ENCODE peak calls at places on chromosomes 5 and 9, in six cellular contexts. A, W, L, R, J and K are unnamed samples. For H3K4me1, the result is how much of the 10 kb centered on the place peaks cover.

GRCh38 chr5:150762216-150762615 is 3.4 kb upstream of the DCTN4 start:
- DNase-seq in A (no peak), R (no peak), L (no peak), W (peak), J (no peak), K (no peak)

GRCh38 chr5:135020111-135020895 is 13.7 kb downstream of the PITX1 start:
- DNase-seq in J (no peak), A (no peak), L (no peak), R (no peak), W (peak), K (no peak)

GRCh38 chr5:65355301-65355700 is 126.4 kb downstream of the ADAMTS6 start:
- DNase-seq in L (no peak), W (no peak), J (no peak), R (no peak), A (no peak), K (no peak)

GRCh38 chr9:114275246-114275994 is 47.5 kb upstream of the ORM1 start:
- DNase-seq in J (peak), A (no peak), L (no peak), R (no peak), W (peak), K (no peak)

GRCh38 chr9:99073347-99073746 is 31.6 kb upstream of the TGFBR1 start:
- DNase-seq in J (no peak), W (no peak), L (no peak), R (no peak), A (no peak), K (no peak)

GRCh38 chr9:99351647-99352046 is 129.6 kb downstream of the SEC61B start:
- DNase-seq in L (no peak), W (no peak), J (no peak), R (peak), A (no peak), K (no peak)

GRCh38 chr9:109251080-109251775 is 69.6 kb downstream of the EPB41L4B start:
- DNase-seq in J (peak), R (no peak), A (peak), L (no peak), W (no peak), K (peak)

GRCh38 chr9:36995927-36996471 is 38.1 kb downstream of the PAX5 start:
- DNase-seq in R (peak), L (peak), A (peak), J (no peak), W (peak), K (peak)

GRCh38 chr9:90344013-90344412 is 298.6 kb downstream of the DIRAS2 start:
- DNase-seq in L (no peak), A (peak), J (no peak), R (no peak), W (no peak), K (peak)

GRCh38 chr5:168883253-168883880 is 304.2 kb upstream of the PANK3 start:
- DNase-seq in A (no peak), J (no peak), L (no peak), R (peak), W (no peak), K (no peak)

GRCh38 chr9:101458955-101459631 is 23.5 kb upstream of the ALDOB start:
- DNase-seq in L (peak), R (peak), W (no peak), A (peak), J (peak), K (peak)

GRCh38 chr5:116881921-116882531 is 307.4 kb upstream of the SEMA6A start:
- DNase-seq in L (no peak), W (no peak), J (no peak), A (no peak), R (no peak), K (no peak)

GRCh38 chr9:24333629-24334028 is 212.1 kb downstream of the IZUMO3 start:
- DNase-seq in R (peak), L (no peak), A (no peak), J (no peak), W (no peak), K (no peak)

GRCh38 chr5:113091622-113092021 is 115.0 kb downstream of the DCP2 start:
- DNase-seq in A (no peak), R (no peak), L (no peak), J (peak), W (no peak), K (no peak)

GRCh38 chr5:138975098-138975847 is 100.1 kb upstream of the LRRTM2 start:
- DNase-seq in J (peak), L (no peak), R (no peak), A (peak), W (peak), K (peak)

GRCh38 chr9:69035438-69036316 is at the start of gene FXN:
- DNase-seq in W (peak), J (peak), A (peak), R (peak), L (peak), K (peak)

GRCh38 chr9:136157477-136158265 is 39.0 kb upstream of the TMEM250 start:
- DNase-seq in W (no peak), L (no peak), A (no peak), J (no peak), R (no peak), K (no peak)

GRCh38 chr9:78871452-78872331 is 574.8 kb downstream of the PSAT1 start:
- DNase-seq in L (no peak), R (no peak), J (no peak), A (peak), W (no peak), K (peak)

GRCh38 chr5:24045034-24045433 is 537.6 kb downstream of the PRDM9 start:
- DNase-seq in L (no peak), W (no peak), A (no peak), R (no peak), J (no peak), K (no peak)

GRCh38 chr5:175542232-175542965 is 64.0 kb downstream of the SFXN1 start:
- DNase-seq in A (no peak), W (no peak), J (no peak), L (no peak), R (no peak), K (no peak)

GRCh38 chr5:172403191-172403794 is 51.0 kb downstream of the SH3PXD2B start:
- DNase-seq in W (peak), A (peak), J (peak), L (no peak), R (peak), K (no peak)

GRCh38 chr9:6788175-6789016 is 30.6 kb downstream of the KDM4C start:
- DNase-seq in W (no peak), R (no peak), J (no peak), A (peak), L (no peak), K (peak)

GRCh38 chr9:92747459-92748232 is 17.0 kb downstream of the BICD2 start:
- DNase-seq in J (peak), R (no peak), W (no peak), A (peak), L (no peak), K (peak)

GRCh38 chr5:140293091-140293996 is 9.6 kb downstream of the PFDN1 start:
- DNase-seq in W (no peak), A (peak), R (no peak), J (no peak), L (no peak), K (peak)
- H3K4me1 ChIP-seq in W (half or more), A (under half), R (under half), J (under half), L (under half), K (half or more)

GRCh38 chr9:87149794-87150193 is 202.5 kb upstream of the GAS1 start:
- DNase-seq in R (no peak), J (no peak), L (no peak), W (no peak), A (no peak), K (peak)

GRCh38 chr9:87152206-87152605 is 204.9 kb upstream of the GAS1 start:
- DNase-seq in J (no peak), R (no peak), W (no peak), A (peak), L (no peak), K (no peak)

GRCh38 chr9:87148391-87149237 is 201.3 kb upstream of the GAS1 start:
- DNase-seq in A (peak), L (no peak), R (peak), J (peak), W (peak), K (peak)

GRCh38 chr9:87147803-87148202 is 200.5 kb upstream of the GAS1 start:
- DNase-seq in W (peak), A (no peak), R (no peak), L (no peak), J (no peak), K (no peak)
- H3K4me3 ChIP-seq in W (peak), A (no peak), R (peak), L (no peak), J (no peak), K (peak)

GRCh38 chr5:10233505-10233904 is 16.2 kb downstream of the ATPSCKMT start:
- DNase-seq in W (no peak), J (no peak), L (no peak), R (peak), A (peak), K (peak)
- H3K4me1 ChIP-seq in W (under half), J (under half), L (under half), R (under half), A (under half), K (under half)

DNA sequence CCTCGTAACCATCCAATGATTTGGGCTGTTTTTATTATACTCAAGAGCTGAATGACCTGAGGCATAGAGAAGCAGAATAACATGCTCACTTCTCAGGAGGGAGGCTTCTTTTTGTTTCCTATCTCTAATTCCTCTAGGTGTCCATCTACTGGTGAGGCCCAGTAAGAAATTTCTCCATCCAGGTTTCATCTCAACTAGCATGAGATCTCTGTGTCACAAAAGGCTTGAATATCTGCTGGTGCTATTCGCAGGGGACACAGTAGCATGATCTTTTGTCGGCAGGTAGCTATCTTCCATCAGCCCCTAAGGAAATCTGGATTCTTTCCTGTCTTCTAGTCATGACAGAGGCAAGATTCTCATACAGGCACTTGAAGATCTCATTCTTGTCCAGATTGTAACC is 8.9 kb downstream of the IFNE start:
- DNase-seq in A (no peak), J (no peak), L (no peak), R (peak), W (no peak), K (no peak)
- H3K4me3 ChIP-seq in A (no peak), J (no peak), L (no peak), R (no peak), W (no peak), K (no peak)

DNA sequence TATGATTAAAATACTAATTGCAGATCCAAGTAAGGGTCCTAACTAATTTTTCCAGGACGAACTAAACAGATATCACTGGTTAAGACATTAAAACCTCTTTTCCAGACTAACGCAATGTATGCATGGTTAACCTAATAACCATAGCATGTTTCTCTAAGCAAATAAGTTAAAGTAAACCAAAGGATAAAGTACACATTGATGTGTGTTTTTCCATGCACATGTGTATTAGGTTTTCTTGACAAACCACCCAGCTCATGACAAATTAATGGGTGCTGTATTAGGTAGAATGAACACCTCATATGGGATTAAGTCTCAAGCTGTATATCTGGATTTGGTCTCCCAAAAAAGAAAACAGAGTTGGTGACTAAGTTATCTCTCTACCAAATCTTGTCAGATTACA is 45.6 kb downstream of the ANKH start:
- DNase-seq in J (no peak), L (no peak), W (no peak), A (no peak), R (no peak), K (no peak)
- H3K4me1 ChIP-seq in J (under half), L (under half), W (half or more), A (under half), R (under half), K (under half)

GRCh38 chr5:124583469-124584350 is 162.7 kb downstream of the ZNF608 start:
- DNase-seq in L (peak), A (peak), J (no peak), R (no peak), W (no peak), K (peak)
- H3K4me3 ChIP-seq in L (no peak), A (no peak), J (no peak), R (no peak), W (no peak), K (no peak)

GRCh38 chr9:131416509-131416908 is 22.6 kb downstream of the PRRC2B start:
- DNase-seq in W (no peak), A (no peak), L (no peak), J (no peak), R (no peak), K (no peak)

GRCh38 chr9:131419029-131419614 is 25.2 kb downstream of the PRRC2B start:
- DNase-seq in J (no peak), L (no peak), W (no peak), R (no peak), A (peak), K (peak)

GRCh38 chr9:131418143-131419028 is 24.5 kb downstream of the PRRC2B start:
- DNase-seq in A (peak), W (no peak), L (no peak), R (peak), J (no peak), K (peak)

GRCh38 chr9:131419716-131420115 is 25.8 kb downstream of the PRRC2B start:
- DNase-seq in J (no peak), L (no peak), R (no peak), A (no peak), W (peak), K (no peak)

GRCh38 chr9:131417264-131418142 is 23.6 kb downstream of the PRRC2B start:
- DNase-seq in R (no peak), A (no peak), W (peak), J (no peak), L (no peak), K (no peak)
- H3K4me1 ChIP-seq in R (half or more), A (under half), W (half or more), J (under half), L (under half), K (under half)